ENCODE peak calls at places on chromosomes 4 and X, in seven cellular contexts. Z is hypothalamus; W is PC-3; L is stimulated activated CD8-positive, alpha-beta memory T cell treated with anti-CD3 and anti-CD28 coated beads, Interleukin-4, amount 100 ng/mL, for 48 hours; V is dermis blood vessel endothelial cell; X is naive thymus-derived CD8-positive, alpha-beta T cell; I is NCI-H1105. R is an unnamed sample.

GRCh38 chrX:129545408-129545807 is 5.3 kb downstream of the OCRL start:
- DNase-seq in Z (no peak), W (no peak), L (no peak), V (no peak), X (no peak), I (no peak), R (no peak)

GRCh38 chrX:45788941-45789348 is 588.3 kb upstream of the DIPK2B start:
- DNase-seq in Z (no peak), W (no peak), L (no peak), V (peak; percentile 94), X (no peak), I (no peak), R (no peak)

GRCh38 chrX:18941896-18942295 is 42.0 kb downstream of the PHKA2 start:
- DNase-seq in Z (no peak), W (no peak), L (no peak), V (no peak), X (no peak), I (no peak), R (no peak)

GRCh38 chr4:69787879-69788278 is 27.5 kb upstream of the SULT1B1 start:
- DNase-seq in Z (no peak), W (peak; percentile 89), L (no peak), V (no peak), X (no peak), I (no peak), R (no peak)

GRCh38 chr4:48557478-48557877 is 67.4 kb downstream of the ZAR1 start:
- DNase-seq in Z (no peak), W (peak; percentile 13), L (no peak), V (peak; percentile 28), X (no peak), I (no peak), R (no peak)

GRCh38 chr4:37976991-37977470 is 16.8 kb downstream of the PTTG2 start:
- DNase-seq in Z (peak; percentile 51), W (peak; percentile 53), L (peak; percentile 81), V (peak; percentile 82), X (peak; percentile 79), I (peak; percentile 22), R (peak; percentile 37)

GRCh38 chr4:7547368-7548040 is 112.8 kb upstream of the PSAPL1 start:
- DNase-seq in Z (no peak), W (peak; percentile 32), L (no peak), V (no peak), X (no peak), I (peak; percentile 72), R (no peak)

GRCh38 chr4:24607338-24607737 is 23.0 kb upstream of the DHX15 start:
- DNase-seq in Z (no peak), W (no peak), L (no peak), V (no peak), X (no peak), I (no peak), R (no peak)

GRCh38 chr4:86482851-86483490 is 111.1 kb upstream of the PTPN13 start:
- DNase-seq in Z (no peak), W (peak; percentile 6), L (no peak), V (no peak), X (no peak), I (no peak), R (no peak)

GRCh38 chr4:74316397-74316796 is 8.1 kb downstream of the EPGN start:
- DNase-seq in Z (no peak), W (peak; percentile 9), L (no peak), V (no peak), X (no peak), I (no peak), R (no peak)

GRCh38 chr4:169484485-169484884 is 127.9 kb downstream of the NEK1 start:
- DNase-seq in Z (no peak), W (no peak), L (no peak), V (peak; percentile 15), X (no peak), I (no peak), R (no peak)

GRCh38 chrX:131778269-131779218 is 234.7 kb downstream of the OR13H1 start:
- DNase-seq in Z (peak; percentile 72), W (peak; percentile 25), L (no peak), V (no peak), X (no peak), I (no peak), R (no peak)

GRCh38 chrX:120262781-120263719 is 12.4 kb downstream of the ZBTB33 start:
- DNase-seq in Z (peak; percentile 55), W (no peak), L (no peak), V (no peak), X (no peak), I (no peak), R (no peak)

GRCh38 chr4:184479516-184479950 is 5.2 kb upstream of the IRF2 start:
- DNase-seq in Z (no peak), W (no peak), L (no peak), V (no peak), X (no peak), I (no peak), R (no peak)

GRCh38 chrX:13876652-13877051 is 59.8 kb upstream of the GPM6B start:
- DNase-seq in Z (no peak), W (peak; percentile 32), L (no peak), V (no peak), X (no peak), I (no peak), R (no peak)

GRCh38 chrX:34559325-34559724 is 97.8 kb downstream of the TMEM47 start:
- DNase-seq in Z (no peak), W (no peak), L (no peak), V (peak; percentile 60), X (no peak), I (no peak), R (no peak)

GRCh38 chr4:140277576-140277975 is 95.9 kb upstream of the SCOC start:
- DNase-seq in Z (no peak), W (peak; percentile 60), L (no peak), V (peak; percentile 62), X (no peak), I (no peak), R (no peak)

GRCh38 chrX:123993326-123993725 is 31.8 kb downstream of the STAG2 start:
- DNase-seq in Z (no peak), W (peak; percentile 76), L (no peak), V (peak; percentile 73), X (no peak), I (no peak), R (no peak)

GRCh38 chr4:94389595-94390290 is 47.1 kb upstream of the HPGDS start:
- DNase-seq in Z (no peak), W (no peak), L (no peak), V (no peak), X (no peak), I (no peak), R (no peak)

GRCh38 chr4:170476351-170476750 is 386.6 kb upstream of the AADAT start:
- DNase-seq in Z (no peak), W (peak; percentile 52), L (no peak), V (no peak), X (no peak), I (no peak), R (no peak)